ENCODE peak calls at places on chromosomes 11 and 22, in nine cellular contexts. X, T, P, Z, E, G, K, M and L are unnamed samples.

GRCh38 chr11:126430581-126431320 is 75.3 kb downstream of the ST3GAL4 start:
- DNase-seq in X (no peak), T (no peak), P (no peak), Z (no peak), E (no peak), G (no peak), K (no peak), M (no peak), L (no peak)

GRCh38 chr22:36413022-36413770 is 25.4 kb upstream of the MYH9 start:
- DNase-seq in X (no peak), T (no peak), P (no peak), Z (no peak), E (no peak), G (no peak), K (no peak), M (no peak), L (no peak)

GRCh38 chr11:63599211-63600122 is 14.8 kb downstream of the PLAAT3 start:
- DNase-seq in X (no peak), T (peak), P (no peak), Z (no peak), E (no peak), G (no peak), K (no peak), M (no peak), L (no peak)

GRCh38 chr11:11985016-11985715 is 23.3 kb downstream of the DKK3 start:
- DNase-seq in X (no peak), T (no peak), P (no peak), Z (no peak), E (no peak), G (no peak), K (no peak), M (no peak), L (no peak)

GRCh38 chr11:64734786-64735761 is 8.9 kb downstream of the RASGRP2 start:
- DNase-seq in X (no peak), T (no peak), P (no peak), Z (no peak), E (no peak), G (no peak), K (peak), M (no peak), L (no peak)

GRCh38 chr11:3882671-3883070 is 27.2 kb downstream of the STIM1 start:
- DNase-seq in X (no peak), T (no peak), P (no peak), Z (no peak), E (no peak), G (no peak), K (no peak), M (no peak), L (no peak)

GRCh38 chr11:70608568-70609314 is 210.4 kb downstream of the CTTN start:
- DNase-seq in X (no peak), T (no peak), P (no peak), Z (peak), E (no peak), G (no peak), K (no peak), M (no peak), L (no peak)

GRCh38 chr22:45931042-45931441 is 45.9 kb downstream of the WNT7B start:
- DNase-seq in X (no peak), T (no peak), P (no peak), Z (no peak), E (no peak), G (no peak), K (no peak), M (no peak), L (no peak)

GRCh38 chr11:76800466-76801200 is 17.5 kb downstream of the TSKU start:
- DNase-seq in X (no peak), T (no peak), P (no peak), Z (no peak), E (no peak), G (peak), K (peak), M (no peak), L (no peak)